ENCODE peak calls at places on chromosomes 16 and 17, in seven cellular contexts. L is mesendoderm, A is A549, H is tibial artery, F is SK-N-SH, X is body of pancreas, I is fibroblast of lung. Q is an unnamed sample. For H3K4me1, the result is how much of the 10 kb centered on the place peaks cover.

GRCh38 chr17:17837966-17838962 is 1.5 kb upstream of the SREBF1 start:
- DNase-seq in L (peak), A (peak), H (peak), F (no peak), X (peak), I (peak), Q (no peak)

GRCh38 chr17:17836818-17837379 is at the start of gene SREBF1:
- DNase-seq in L (peak), A (peak), H (no peak), F (peak), X (peak), I (peak), Q (no peak)

GRCh38 chr16:87860553-87861299 is 8.6 kb downstream of the SLC7A5 start:
- DNase-seq in L (no peak), A (peak), H (no peak), F (peak), X (peak), I (peak), Q (no peak)

GRCh38 chr16:56356276-56357241 is 68.8 kb downstream of the AMFR start:
- DNase-seq in L (peak), A (peak), H (peak), F (peak), X (peak), I (peak), Q (peak)

GRCh38 chr16:56671706-56672105 is 2.1 kb downstream of the MT1H start:
- DNase-seq in L (no peak), A (no peak), H (no peak), F (no peak), X (no peak), I (peak), Q (no peak)

GRCh38 chr16:10126686-10127085 is 55.5 kb downstream of the GRIN2A start:
- DNase-seq in L (no peak), A (no peak), H (no peak), F (no peak), X (no peak), I (no peak), Q (no peak)

GRCh38 chr16:66935319-66936011 is at the start of gene CES2:
- DNase-seq in L (no peak), A (no peak), H (peak), F (peak), X (peak), I (peak), Q (no peak)

GRCh38 chr16:58196898-58197313 is 1.0 kb downstream of the CSNK2A2 start:
- DNase-seq in L (peak), A (no peak), H (no peak), F (peak), X (no peak), I (peak), Q (no peak)

GRCh38 chr17:45758544-45758943 is 25.6 kb upstream of the CRHR1 start:
- DNase-seq in L (no peak), A (no peak), H (no peak), F (no peak), X (no peak), I (no peak), Q (no peak)

DNA sequence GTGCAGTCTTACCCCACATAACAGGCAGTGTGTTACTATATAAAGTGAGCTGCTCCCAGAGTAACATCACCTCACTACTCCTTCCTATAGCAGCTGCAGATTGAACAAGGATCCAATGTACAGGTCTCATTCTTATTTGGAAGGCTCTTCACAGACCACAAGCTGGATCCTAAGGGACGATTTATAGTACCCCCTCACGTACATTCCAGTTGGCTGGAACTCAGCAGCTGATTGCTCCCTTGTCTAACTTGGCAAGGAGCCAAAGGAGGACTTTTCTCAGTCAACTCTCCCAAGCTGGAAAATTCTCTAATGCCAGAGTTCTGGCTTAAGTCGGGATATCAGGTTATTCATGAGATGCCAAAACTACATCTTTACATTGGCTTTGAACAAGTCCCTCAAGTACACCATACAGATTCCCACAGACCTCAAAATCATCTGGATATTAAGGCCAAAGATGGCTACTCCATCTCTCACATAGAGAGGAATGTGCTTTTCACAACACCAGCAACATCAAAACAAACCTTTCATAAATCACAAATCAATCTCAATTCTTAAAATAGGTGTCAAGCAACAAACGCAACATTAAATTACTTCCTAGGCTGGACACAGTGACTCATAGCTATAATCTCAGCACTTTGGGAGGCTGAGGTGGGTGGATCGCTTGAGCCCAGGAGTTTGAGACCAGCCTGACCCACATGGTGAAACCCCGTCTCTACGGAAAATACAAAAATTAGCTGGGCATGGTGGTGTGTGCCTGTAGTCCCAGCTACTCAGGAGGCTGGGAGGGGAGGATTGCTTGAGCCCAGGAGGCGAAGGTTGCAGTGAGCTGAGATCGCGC is 39.3 kb downstream of the SMG6 start:
- DNase-seq in L (no peak), A (no peak), H (no peak), F (no peak), X (no peak), I (peak), Q (no peak)
- H3K4me1 ChIP-seq in L (under half), A (under half), H (under half), F (under half), X (under half), I (under half), Q (under half)

DNA sequence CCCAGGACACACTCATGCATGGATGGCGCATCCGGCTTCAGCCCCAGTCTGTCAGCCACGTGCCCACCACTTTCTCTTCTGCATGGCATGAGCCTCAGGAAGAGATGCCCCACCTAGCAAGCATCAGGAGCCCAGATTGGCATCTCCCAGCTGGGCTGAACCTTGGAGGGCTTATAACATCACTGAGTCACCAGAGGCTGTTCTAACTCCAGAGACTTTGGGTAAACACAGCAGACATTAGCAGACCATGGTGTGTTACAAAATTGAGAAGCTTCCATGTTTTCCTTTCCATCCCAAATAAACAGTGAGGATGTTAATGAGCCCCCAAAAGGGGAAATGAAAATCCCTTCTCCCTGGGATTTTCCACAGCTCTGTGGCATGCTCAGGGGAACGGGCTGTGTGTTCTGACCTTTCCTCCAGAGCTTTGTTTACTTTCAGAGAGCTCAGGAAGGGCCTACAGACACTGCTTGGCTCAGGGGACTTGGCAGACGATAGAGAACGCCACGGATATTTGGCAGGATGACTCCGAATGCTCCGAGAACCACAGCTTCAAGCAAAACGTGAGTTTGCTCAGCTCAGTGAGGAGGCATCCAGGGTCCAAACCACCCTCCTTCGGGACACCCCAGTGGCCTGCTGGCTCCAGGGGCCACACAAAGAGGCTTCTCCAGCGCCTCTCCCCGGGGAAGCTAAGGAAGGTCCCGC is 16.5 kb downstream of the GLP2R start:
- DNase-seq in L (no peak), A (peak), H (peak), F (no peak), X (peak), I (peak), Q (no peak)
- H3K27ac ChIP-seq in L (no peak), A (peak), H (peak), F (no peak), X (no peak), I (no peak), Q (no peak)

GRCh38 chr16:74496054-74496453 is 74.8 kb upstream of the CLEC18B start:
- DNase-seq in L (no peak), A (no peak), H (no peak), F (no peak), X (no peak), I (no peak), Q (no peak)
- H3K4me1 ChIP-seq in L (under half), A (under half), H (under half), F (under half), X (under half), I (under half), Q (under half)

GRCh38 chr17:13920413-13920812 is 148.9 kb upstream of the COX10 start:
- DNase-seq in L (peak), A (no peak), H (no peak), F (no peak), X (no peak), I (no peak), Q (no peak)

GRCh38 chr17:13919818-13920217 is 149.5 kb upstream of the COX10 start:
- DNase-seq in L (no peak), A (no peak), H (no peak), F (no peak), X (no peak), I (no peak), Q (no peak)

GRCh38 chr17:13917635-13918034 is 151.7 kb upstream of the COX10 start:
- DNase-seq in L (peak), A (no peak), H (no peak), F (no peak), X (no peak), I (no peak), Q (no peak)

GRCh38 chr17:13921841-13922776 is 147.2 kb upstream of the COX10 start:
- DNase-seq in L (peak), A (no peak), H (no peak), F (no peak), X (no peak), I (no peak), Q (no peak)

DNA sequence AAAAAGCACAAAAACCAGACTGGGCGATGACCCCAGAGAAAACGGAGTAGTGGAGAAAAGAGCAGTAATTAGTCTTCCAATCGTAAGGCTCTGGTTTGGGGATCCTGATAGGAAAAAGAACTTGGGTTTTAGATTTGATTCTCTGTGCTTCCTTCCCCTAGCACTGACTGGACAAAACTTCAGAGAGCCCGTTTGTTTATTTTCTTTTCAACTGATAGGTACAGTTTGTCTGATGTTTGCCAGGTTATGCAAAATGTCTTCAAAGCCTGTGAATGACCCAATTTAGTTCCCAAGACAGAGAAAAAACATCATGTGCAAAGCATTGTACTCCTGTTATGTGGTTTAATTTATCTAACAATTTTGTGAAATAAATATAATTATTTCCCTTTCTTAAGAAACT is 151.1 kb upstream of the COX10 start:
- DNase-seq in L (no peak), A (no peak), H (no peak), F (no peak), X (no peak), I (no peak), Q (no peak)
- H3K27ac ChIP-seq in L (no peak), A (no peak), H (no peak), F (no peak), X (no peak), I (no peak), Q (no peak)

DNA sequence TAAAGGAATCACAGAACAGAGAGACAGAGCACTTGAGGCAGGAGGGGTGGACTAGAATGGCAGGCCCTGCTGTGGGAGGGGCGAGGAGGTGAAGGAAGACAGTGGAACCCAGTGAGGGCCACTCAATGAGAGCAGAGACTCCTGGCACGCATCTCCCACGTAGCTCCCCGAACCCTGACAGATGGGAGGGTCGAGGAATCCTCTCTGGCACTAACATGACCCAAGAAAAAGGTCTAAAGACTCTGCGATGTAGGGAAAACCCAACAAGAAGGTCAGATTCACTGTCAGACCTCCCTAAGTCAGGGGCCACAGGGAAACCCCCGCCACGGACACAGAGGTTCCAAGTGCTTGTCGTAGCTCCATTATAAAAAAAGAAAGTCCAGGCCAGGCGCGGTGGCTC is 15.0 kb downstream of the ZDHHC7 start:
- DNase-seq in L (no peak), A (no peak), H (no peak), F (no peak), X (no peak), I (no peak), Q (no peak)
- H3K4me1 ChIP-seq in L (under half), A (half or more), H (under half), F (under half), X (half or more), I (under half), Q (under half)

DNA sequence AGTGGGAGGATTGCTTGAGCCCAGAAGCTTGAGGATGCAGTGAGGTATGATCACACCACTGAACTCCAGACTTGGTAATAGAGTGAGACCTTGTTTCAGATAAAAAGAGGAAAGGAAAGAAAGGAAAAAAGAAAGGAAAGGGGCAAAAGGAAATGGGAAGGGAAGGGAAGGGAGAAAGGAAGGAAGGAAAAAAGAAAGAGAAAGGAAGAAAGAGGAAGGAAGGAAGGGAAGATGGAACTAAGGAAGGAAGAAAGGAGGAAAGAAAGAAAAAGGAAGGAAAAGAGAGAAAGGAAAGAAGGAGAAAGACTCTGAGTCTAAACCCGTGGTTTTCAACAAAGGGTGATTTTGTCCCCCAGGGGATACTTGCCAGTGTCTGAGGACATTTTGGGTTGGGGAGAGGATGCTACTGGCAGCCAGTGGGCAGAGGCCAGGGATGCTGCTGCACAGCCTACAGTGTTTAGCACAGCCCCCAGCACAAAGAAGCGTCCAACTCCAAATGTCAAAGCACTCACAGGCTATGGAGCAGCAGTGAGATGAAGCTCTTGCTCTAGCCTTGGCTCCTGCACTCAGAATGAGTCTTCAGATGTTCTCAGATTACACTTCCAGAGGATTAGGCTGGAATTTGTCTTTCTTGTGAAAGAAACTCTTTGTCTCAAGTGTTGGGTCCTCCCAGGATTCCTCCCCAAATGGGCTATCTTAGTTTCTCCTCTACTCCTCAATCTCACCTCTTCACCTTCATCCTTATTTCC is 64.2 kb downstream of the BMERB1 start:
- DNase-seq in L (peak), A (no peak), H (no peak), F (no peak), X (no peak), I (peak), Q (no peak)
- H3K27ac ChIP-seq in L (no peak), A (peak), H (no peak), F (no peak), X (no peak), I (no peak), Q (no peak)

GRCh38 chr16:86578499-86579267 is at the start of gene FOXL1:
- DNase-seq in L (peak), A (no peak), H (peak), F (no peak), X (no peak), I (no peak), Q (no peak)
- H3K4me1 ChIP-seq in L (under half), A (under half), H (under half), F (under half), X (under half), I (under half), Q (under half)

GRCh38 chr17:78781339-78782304 is at the start of gene CYTH1:
- DNase-seq in L (peak), A (peak), H (peak), F (peak), X (peak), I (no peak), Q (no peak)

GRCh38 chr17:78784397-78784751 is 2.3 kb upstream of the CYTH1 start:
- DNase-seq in L (no peak), A (no peak), H (peak), F (no peak), X (no peak), I (no peak), Q (no peak)

GRCh38 chr17:78785663-78786057 is 3.6 kb upstream of the CYTH1 start:
- DNase-seq in L (no peak), A (no peak), H (peak), F (no peak), X (no peak), I (no peak), Q (no peak)

GRCh38 chr17:78785011-78785662 is 3.1 kb upstream of the CYTH1 start:
- DNase-seq in L (no peak), A (no peak), H (peak), F (no peak), X (no peak), I (no peak), Q (no peak)

GRCh38 chr17:78783711-78784396 is 1.8 kb upstream of the CYTH1 start:
- DNase-seq in L (no peak), A (no peak), H (peak), F (no peak), X (peak), I (no peak), Q (no peak)
- H3K27ac ChIP-seq in L (no peak), A (peak), H (no peak), F (no peak), X (peak), I (no peak), Q (no peak)

DNA sequence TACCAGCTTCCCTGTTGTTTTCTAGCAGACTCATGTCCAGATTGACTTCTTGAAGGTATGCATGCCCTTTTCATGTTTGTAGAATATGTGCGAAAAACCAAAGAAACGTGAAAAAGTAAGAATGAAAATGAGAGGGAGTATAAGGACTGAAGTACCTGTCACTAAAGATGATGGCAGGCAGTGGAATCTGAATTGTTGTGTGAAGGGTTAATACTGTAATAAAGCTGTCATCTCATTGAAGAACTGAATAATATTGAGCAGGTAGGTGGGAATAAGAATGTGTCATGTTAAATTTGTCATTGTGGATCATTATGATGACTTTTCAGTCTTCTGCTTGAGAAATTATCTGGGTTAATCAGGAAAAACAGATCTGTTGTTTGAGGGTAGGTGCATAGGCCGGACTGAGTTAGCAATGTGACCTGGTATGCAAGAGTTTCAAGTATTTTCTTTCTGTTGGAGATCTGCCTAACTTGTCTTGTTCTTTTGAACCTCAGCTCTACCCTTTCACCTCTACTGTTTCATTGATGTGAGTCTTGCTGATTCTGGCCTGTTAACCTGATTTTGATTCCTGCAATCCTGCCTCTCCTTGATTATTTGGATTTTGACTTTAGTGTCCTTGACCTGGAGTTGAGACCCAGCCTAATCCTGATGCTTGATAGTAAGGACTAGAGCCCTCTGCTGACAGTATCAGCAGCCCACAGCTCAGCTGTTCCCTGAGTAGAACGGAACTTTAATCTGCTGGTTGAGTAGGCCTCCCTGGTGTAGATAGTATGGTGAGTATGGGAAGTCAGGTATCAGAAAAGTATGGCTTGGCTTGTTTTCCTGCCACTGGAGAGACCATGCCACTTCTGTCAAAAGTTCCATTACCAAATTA is 64.6 kb downstream of the MAP2K4 start:
- DNase-seq in L (peak), A (peak), H (no peak), F (no peak), X (no peak), I (no peak), Q (no peak)
- H3K4me1 ChIP-seq in L (under half), A (under half), H (under half), F (under half), X (under half), I (under half), Q (under half)

Q was measured in iPS DF 6.9.